ENCODE peak calls at places on chromosomes 3 and 15, in four cellular contexts. One of them, this sample, is unnamed.

GRCh38 chr15:49982586-49982985 is 136.4 kb downstream of the ATP8B4 start:
- DNase-seq in small intestine: no peak
- DNase-seq in iPS DF 6.9: no peak
- DNase-seq in RWPE2: no peak
- DNase-seq in this sample: no peak

GRCh38 chr15:80386151-80386550 is 18.0 kb upstream of the ARNT2 start:
- DNase-seq in iPS DF 6.9: no peak
- DNase-seq in RWPE2: no peak
- DNase-seq in small intestine: no peak
- DNase-seq in this sample: no peak

GRCh38 chr3:13494463-13495350 is 14.6 kb downstream of the HDAC11 start:
- DNase-seq in RWPE2: peak; percentile 39
- DNase-seq in small intestine: no peak
- DNase-seq in iPS DF 6.9: no peak
- DNase-seq in this sample: no peak

GRCh38 chr15:55241895-55242294 is 45.2 kb upstream of the RSL24D1 start:
- DNase-seq in small intestine: no peak
- DNase-seq in iPS DF 6.9: no peak
- DNase-seq in RWPE2: no peak
- DNase-seq in this sample: no peak

GRCh38 chr3:22713936-22714335 is 489.2 kb upstream of the UBE2E2 start:
- DNase-seq in iPS DF 6.9: no peak
- DNase-seq in RWPE2: no peak
- DNase-seq in small intestine: no peak
- DNase-seq in this sample: no peak

GRCh38 chr3:49157289-49157688 is 8.8 kb downstream of the CCDC71 start:
- DNase-seq in RWPE2: no peak
- DNase-seq in iPS DF 6.9: no peak
- DNase-seq in small intestine: no peak
- DNase-seq in this sample: no peak

GRCh38 chr3:15272431-15273196 is 59.8 kb downstream of the SH3BP5 start:
- DNase-seq in RWPE2: no peak
- DNase-seq in iPS DF 6.9: no peak
- DNase-seq in small intestine: no peak
- DNase-seq in this sample: no peak

GRCh38 chr3:55516391-55517030 is 29.4 kb upstream of the WNT5A start:
- DNase-seq in small intestine: no peak
- DNase-seq in RWPE2: no peak
- DNase-seq in iPS DF 6.9: no peak
- DNase-seq in this sample: no peak

GRCh38 chr3:11784962-11785361 is 61.7 kb downstream of the TAMM41 start:
- DNase-seq in small intestine: no peak
- DNase-seq in RWPE2: no peak
- DNase-seq in iPS DF 6.9: no peak
- DNase-seq in this sample: no peak

GRCh38 chr15:30872341-30872748 is 31.4 kb upstream of the FAN1 start:
- DNase-seq in iPS DF 6.9: no peak
- DNase-seq in small intestine: no peak
- DNase-seq in RWPE2: no peak
- DNase-seq in this sample: no peak

GRCh38 chr3:50423543-50423942 is 64.2 kb upstream of the TMEM115 start:
- DNase-seq in iPS DF 6.9: no peak
- DNase-seq in small intestine: peak; percentile 26
- DNase-seq in RWPE2: no peak
- DNase-seq in this sample: no peak

GRCh38 chr15:66936864-66937245 is 128.5 kb upstream of the SMAD3 start:
- DNase-seq in RWPE2: no peak
- DNase-seq in small intestine: no peak
- DNase-seq in iPS DF 6.9: no peak
- DNase-seq in this sample: no peak

GRCh38 chr15:66936115-66936863 is 129.1 kb upstream of the SMAD3 start:
- DNase-seq in RWPE2: peak; percentile 62
- DNase-seq in iPS DF 6.9: no peak
- DNase-seq in small intestine: no peak
- DNase-seq in this sample: no peak

GRCh38 chr15:66934315-66934930 is 131.0 kb upstream of the SMAD3 start:
- DNase-seq in RWPE2: peak; percentile 44
- DNase-seq in small intestine: no peak
- DNase-seq in iPS DF 6.9: no peak
- DNase-seq in this sample: no peak

GRCh38 chr15:66935121-66935520 is 130.3 kb upstream of the SMAD3 start:
- DNase-seq in RWPE2: peak; percentile 53
- DNase-seq in iPS DF 6.9: no peak
- DNase-seq in small intestine: no peak
- DNase-seq in this sample: no peak

DNA sequence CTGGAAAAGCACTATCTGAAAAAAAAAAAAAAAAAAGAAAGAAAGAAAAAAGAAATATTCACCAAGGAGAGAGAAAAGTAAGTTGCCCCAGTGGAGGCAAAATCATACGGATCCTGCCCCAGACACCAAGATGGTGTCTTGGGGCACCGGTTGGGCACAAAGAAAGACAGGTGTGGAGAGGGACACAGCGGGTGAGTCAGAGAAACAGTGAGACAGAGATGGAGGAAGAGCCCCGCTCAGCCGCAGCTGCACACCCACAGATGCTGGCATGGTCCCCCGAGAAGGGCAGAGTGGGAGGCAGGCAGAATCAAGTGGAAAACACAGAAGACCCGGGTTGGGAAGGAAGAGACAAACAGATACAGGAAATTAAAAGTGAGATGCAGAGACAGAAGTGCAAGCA is 129.7 kb upstream of the SMAD3 start:
- DNase-seq in iPS DF 6.9: no peak
- DNase-seq in RWPE2: peak; percentile 35
- DNase-seq in small intestine: no peak
- DNase-seq in this sample: no peak
- H3K4me3 ChIP-seq in iPS DF 6.9: no peak overlapping the region
- H3K4me3 ChIP-seq in RWPE2: no peak overlapping the region
- H3K4me3 ChIP-seq in small intestine: no peak overlapping the region
- H3K4me3 ChIP-seq in this sample: no peak overlapping the region

DNA sequence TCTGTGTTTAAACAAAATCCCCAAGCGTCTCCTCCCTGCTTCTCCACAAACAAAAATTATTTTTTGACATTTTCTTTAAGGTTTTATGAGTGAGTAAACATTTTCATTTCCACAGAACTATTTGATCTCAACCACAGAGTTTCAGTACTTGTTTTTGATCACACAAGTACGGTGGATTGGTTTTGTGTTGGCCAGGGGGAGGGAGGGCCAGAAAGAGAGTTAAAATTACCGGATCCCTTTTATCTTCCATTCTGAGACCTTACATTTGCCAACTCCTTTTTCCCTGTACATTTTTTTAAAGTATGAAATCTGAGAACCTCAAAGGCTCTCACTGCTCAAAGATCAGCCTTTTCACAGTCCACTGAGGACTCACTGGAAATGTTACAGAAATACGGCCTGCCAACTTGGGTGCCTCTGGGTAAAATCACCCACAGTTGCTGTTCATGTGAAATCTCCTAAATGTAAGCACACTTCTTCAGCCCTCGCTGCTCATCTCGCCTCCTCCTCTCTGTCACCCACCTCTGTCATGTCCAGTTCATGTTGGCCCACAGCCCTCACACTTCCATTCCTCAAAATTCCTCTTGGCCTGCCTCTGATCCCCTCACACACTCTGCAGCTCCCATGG is 1.7 kb downstream of the HOMER2 start:
- DNase-seq in small intestine: no peak
- DNase-seq in RWPE2: no peak
- DNase-seq in iPS DF 6.9: no peak
- DNase-seq in this sample: no peak
- H3K4me3 ChIP-seq in small intestine: no peak overlapping the region
- H3K4me3 ChIP-seq in RWPE2: no peak overlapping the region
- H3K4me3 ChIP-seq in iPS DF 6.9: no peak overlapping the region
- H3K4me3 ChIP-seq in this sample: no peak overlapping the region

DNA sequence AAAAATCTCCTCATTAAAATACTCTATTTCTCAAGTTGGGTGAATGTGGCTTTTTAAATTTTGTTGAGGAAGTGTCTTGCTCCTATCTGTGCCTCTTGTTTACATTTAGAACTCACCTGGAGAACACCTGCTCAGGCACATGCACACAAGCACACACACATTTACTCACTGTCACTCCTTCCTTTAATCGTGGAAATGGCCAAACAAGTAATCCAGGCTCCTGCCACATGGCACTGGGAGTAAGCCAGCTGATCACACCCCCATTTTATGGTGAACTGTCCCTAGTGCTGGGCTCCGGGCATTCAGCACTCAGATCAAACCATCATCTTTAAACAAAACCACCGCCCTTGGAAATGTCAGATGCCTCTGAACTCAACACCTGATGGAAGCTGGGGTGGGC is 204.7 kb upstream of the BHLHE40 start:
- DNase-seq in small intestine: peak; percentile 75
- DNase-seq in iPS DF 6.9: no peak
- DNase-seq in RWPE2: no peak
- DNase-seq in this sample: no peak
- H3K4me3 ChIP-seq in small intestine: no peak overlapping the region
- H3K4me3 ChIP-seq in iPS DF 6.9: no peak overlapping the region
- H3K4me3 ChIP-seq in RWPE2: no peak overlapping the region
- H3K4me3 ChIP-seq in this sample: no peak overlapping the region

GRCh38 chr3:128555098-128555825 is 62.3 kb upstream of the GATA2 start:
- DNase-seq in iPS DF 6.9: no peak
- DNase-seq in small intestine: no peak
- DNase-seq in RWPE2: no peak
- DNase-seq in this sample: no peak
- H3K4me3 ChIP-seq in iPS DF 6.9: peak overlapping the region; percentile 17
- H3K4me3 ChIP-seq in small intestine: no peak overlapping the region
- H3K4me3 ChIP-seq in RWPE2: peak overlapping the region; percentile 5
- H3K4me3 ChIP-seq in this sample: no peak overlapping the region

This sample was measured in AG04449.